ENCODE peak calls at places on chromosomes 7 and 10, in nine cellular contexts. One of them, this sample, is unnamed.

GRCh38 chr7:134431805-134432204 is 27.1 kb downstream of the AKR1B1 start:
- DNase-seq in pancreas: no peak
- DNase-seq in IMR-90: no peak
- DNase-seq in ascending aorta: no peak
- DNase-seq in A549: peak; percentile 49
- DNase-seq in endothelial cell of umbilical vein: no peak
- DNase-seq in tibial nerve: no peak
- DNase-seq in left lung: no peak
- DNase-seq in MM.1S: no peak
- DNase-seq in this sample: no peak

GRCh38 chr10:97540669-97541500 is 31.7 kb upstream of the ANKRD2 start:
- DNase-seq in pancreas: no peak
- DNase-seq in IMR-90: no peak
- DNase-seq in ascending aorta: no peak
- DNase-seq in A549: no peak
- DNase-seq in endothelial cell of umbilical vein: no peak
- DNase-seq in tibial nerve: no peak
- DNase-seq in left lung: no peak
- DNase-seq in MM.1S: no peak
- DNase-seq in this sample: no peak

GRCh38 chr10:123561145-123561448 is 105.1 kb upstream of the GPR26 start:
- DNase-seq in pancreas: no peak
- DNase-seq in IMR-90: no peak
- DNase-seq in ascending aorta: no peak
- DNase-seq in A549: no peak
- DNase-seq in endothelial cell of umbilical vein: no peak
- DNase-seq in tibial nerve: no peak
- DNase-seq in left lung: no peak
- DNase-seq in MM.1S: no peak
- DNase-seq in this sample: peak; percentile 61

GRCh38 chr10:61633665-61634064 is 29.1 kb upstream of the CABCOCO1 start:
- DNase-seq in pancreas: no peak
- DNase-seq in IMR-90: peak; percentile 68
- DNase-seq in ascending aorta: no peak
- DNase-seq in A549: no peak
- DNase-seq in endothelial cell of umbilical vein: peak; percentile 85
- DNase-seq in tibial nerve: no peak
- DNase-seq in left lung: no peak
- DNase-seq in MM.1S: no peak
- DNase-seq in this sample: no peak

GRCh38 chr7:102439963-102440795 is 6.8 kb downstream of the ORAI2 start:
- DNase-seq in pancreas: peak; percentile 33
- DNase-seq in IMR-90: peak; percentile 79
- DNase-seq in ascending aorta: no peak
- DNase-seq in A549: peak; percentile 70
- DNase-seq in endothelial cell of umbilical vein: peak; percentile 93
- DNase-seq in tibial nerve: no peak
- DNase-seq in left lung: no peak
- DNase-seq in MM.1S: no peak
- DNase-seq in this sample: no peak

GRCh38 chr7:140607441-140607989 is 33.1 kb downstream of the DENND2A start:
- DNase-seq in pancreas: no peak
- DNase-seq in IMR-90: peak; percentile 91
- DNase-seq in ascending aorta: no peak
- DNase-seq in A549: no peak
- DNase-seq in endothelial cell of umbilical vein: no peak
- DNase-seq in tibial nerve: peak; percentile 63
- DNase-seq in left lung: no peak
- DNase-seq in MM.1S: no peak
- DNase-seq in this sample: no peak

GRCh38 chr10:78754269-78755074 is 314.3 kb upstream of the ZMIZ1 start:
- DNase-seq in pancreas: no peak
- DNase-seq in IMR-90: peak; percentile 90
- DNase-seq in ascending aorta: no peak
- DNase-seq in A549: no peak
- DNase-seq in endothelial cell of umbilical vein: peak; percentile 81
- DNase-seq in tibial nerve: no peak
- DNase-seq in left lung: no peak
- DNase-seq in MM.1S: no peak
- DNase-seq in this sample: no peak

GRCh38 chr10:34121974-34122282 is 693.2 kb downstream of the PARD3 start:
- DNase-seq in pancreas: no peak
- DNase-seq in IMR-90: peak; percentile 71
- DNase-seq in ascending aorta: no peak
- DNase-seq in A549: no peak
- DNase-seq in endothelial cell of umbilical vein: peak; percentile 98
- DNase-seq in tibial nerve: no peak
- DNase-seq in left lung: no peak
- DNase-seq in MM.1S: no peak
- DNase-seq in this sample: no peak

GRCh38 chr10:120266037-120266436 is 191.0 kb upstream of the PLPP4 start:
- DNase-seq in pancreas: no peak
- DNase-seq in IMR-90: no peak
- DNase-seq in ascending aorta: no peak
- DNase-seq in A549: no peak
- DNase-seq in endothelial cell of umbilical vein: no peak
- DNase-seq in tibial nerve: no peak
- DNase-seq in left lung: no peak
- DNase-seq in MM.1S: no peak
- DNase-seq in this sample: no peak

GRCh38 chr7:111595780-111596179 is 33.5 kb upstream of the IMMP2L start:
- DNase-seq in pancreas: no peak
- DNase-seq in IMR-90: no peak
- DNase-seq in ascending aorta: no peak
- DNase-seq in A549: no peak
- DNase-seq in endothelial cell of umbilical vein: no peak
- DNase-seq in tibial nerve: no peak
- DNase-seq in left lung: no peak
- DNase-seq in MM.1S: no peak
- DNase-seq in this sample: no peak

GRCh38 chr10:102596506-102596971 is 47.7 kb upstream of the TRIM8 start:
- DNase-seq in pancreas: no peak
- DNase-seq in IMR-90: peak; percentile 62
- DNase-seq in ascending aorta: no peak
- DNase-seq in A549: peak; percentile 66
- DNase-seq in endothelial cell of umbilical vein: peak; percentile 74
- DNase-seq in tibial nerve: no peak
- DNase-seq in left lung: no peak
- DNase-seq in MM.1S: peak; percentile 41
- DNase-seq in this sample: no peak

GRCh38 chr10:102597131-102597891 is 47.0 kb upstream of the TRIM8 start:
- DNase-seq in pancreas: no peak
- DNase-seq in IMR-90: no peak
- DNase-seq in ascending aorta: no peak
- DNase-seq in A549: no peak
- DNase-seq in endothelial cell of umbilical vein: peak; percentile 53
- DNase-seq in tibial nerve: no peak
- DNase-seq in left lung: no peak
- DNase-seq in MM.1S: no peak
- DNase-seq in this sample: no peak

GRCh38 chr10:102595293-102595692 is 49.0 kb upstream of the TRIM8 start:
- DNase-seq in pancreas: no peak
- DNase-seq in IMR-90: no peak
- DNase-seq in ascending aorta: no peak
- DNase-seq in A549: no peak
- DNase-seq in endothelial cell of umbilical vein: peak; percentile 39
- DNase-seq in tibial nerve: no peak
- DNase-seq in left lung: no peak
- DNase-seq in MM.1S: no peak
- DNase-seq in this sample: no peak

GRCh38 chr10:102593804-102594079 is 50.5 kb upstream of the TRIM8 start:
- DNase-seq in pancreas: no peak
- DNase-seq in IMR-90: no peak
- DNase-seq in ascending aorta: no peak
- DNase-seq in A549: no peak
- DNase-seq in endothelial cell of umbilical vein: no peak
- DNase-seq in tibial nerve: no peak
- DNase-seq in left lung: no peak
- DNase-seq in MM.1S: no peak
- DNase-seq in this sample: no peak

DNA sequence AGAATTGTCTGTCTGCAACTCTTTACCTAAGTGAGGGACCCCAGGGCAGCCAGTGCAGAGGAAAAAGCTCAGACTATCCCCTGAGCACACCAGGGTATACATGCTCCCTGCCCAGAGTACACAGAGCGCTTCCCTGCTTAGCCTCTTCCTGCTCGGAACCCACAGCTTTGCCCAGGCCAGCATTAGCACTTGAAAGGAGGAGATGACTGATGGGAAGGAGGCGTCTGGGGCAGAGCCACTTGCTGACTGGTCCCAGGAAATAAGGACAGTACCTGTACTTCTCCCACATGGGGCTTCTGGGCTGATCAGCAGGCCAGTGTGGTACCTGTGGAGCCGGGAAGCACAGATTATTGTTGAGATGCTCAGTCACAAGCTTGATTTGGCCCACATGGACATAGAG is 48.4 kb upstream of the TRIM8 start:
- DNase-seq in pancreas: no peak
- DNase-seq in IMR-90: no peak
- DNase-seq in ascending aorta: no peak
- DNase-seq in A549: no peak
- DNase-seq in endothelial cell of umbilical vein: no peak
- DNase-seq in tibial nerve: no peak
- DNase-seq in left lung: no peak
- DNase-seq in MM.1S: no peak
- DNase-seq in this sample: no peak
- H3K4me1 ChIP-seq in pancreas: peaks cover 4% of the 10 kb centered on the region
- H3K4me1 ChIP-seq in IMR-90: peaks cover 24% of the 10 kb centered on the region
- H3K4me1 ChIP-seq in ascending aorta: peaks cover 13% of the 10 kb centered on the region
- H3K4me1 ChIP-seq in A549: peaks cover 3% of the 10 kb centered on the region
- H3K4me1 ChIP-seq in endothelial cell of umbilical vein: peaks cover 58% of the 10 kb centered on the region
- H3K4me1 ChIP-seq in tibial nerve: peaks cover 38% of the 10 kb centered on the region
- H3K4me1 ChIP-seq in left lung: peaks cover 51% of the 10 kb centered on the region
- H3K4me1 ChIP-seq in MM.1S: no peaks in the 10 kb centered on the region
- H3K4me1 ChIP-seq in this sample: peaks cover 41% of the 10 kb centered on the region

GRCh38 chr10:52525761-52526160 is 211.7 kb downstream of the DKK1 start:
- DNase-seq in pancreas: no peak
- DNase-seq in IMR-90: peak; percentile 73
- DNase-seq in ascending aorta: no peak
- DNase-seq in A549: peak; percentile 34
- DNase-seq in endothelial cell of umbilical vein: peak; percentile 29
- DNase-seq in tibial nerve: no peak
- DNase-seq in left lung: no peak
- DNase-seq in MM.1S: no peak
- DNase-seq in this sample: no peak
- H3K4me1 ChIP-seq in pancreas: no peaks in the 10 kb centered on the region
- H3K4me1 ChIP-seq in IMR-90: peaks cover 4% of the 10 kb centered on the region
- H3K4me1 ChIP-seq in ascending aorta: no peaks in the 10 kb centered on the region
- H3K4me1 ChIP-seq in A549: peaks cover 20% of the 10 kb centered on the region
- H3K4me1 ChIP-seq in endothelial cell of umbilical vein: peaks cover 13% of the 10 kb centered on the region
- H3K4me1 ChIP-seq in tibial nerve: no peaks in the 10 kb centered on the region
- H3K4me1 ChIP-seq in left lung: no peaks in the 10 kb centered on the region
- H3K4me1 ChIP-seq in MM.1S: no peaks in the 10 kb centered on the region
- H3K4me1 ChIP-seq in this sample: no peaks in the 10 kb centered on the region

GRCh38 chr10:3469639-3470020 is 297.0 kb upstream of the PITRM1 start:
- DNase-seq in pancreas: no peak
- DNase-seq in IMR-90: no peak
- DNase-seq in ascending aorta: no peak
- DNase-seq in A549: no peak
- DNase-seq in endothelial cell of umbilical vein: no peak
- DNase-seq in tibial nerve: no peak
- DNase-seq in left lung: no peak
- DNase-seq in MM.1S: no peak
- DNase-seq in this sample: no peak

GRCh38 chr10:3465406-3465891 is 292.9 kb upstream of the PITRM1 start:
- DNase-seq in pancreas: no peak
- DNase-seq in IMR-90: peak; percentile 15
- DNase-seq in ascending aorta: no peak
- DNase-seq in A549: no peak
- DNase-seq in endothelial cell of umbilical vein: peak; percentile 63
- DNase-seq in tibial nerve: no peak
- DNase-seq in left lung: peak; percentile 73
- DNase-seq in MM.1S: no peak
- DNase-seq in this sample: no peak

GRCh38 chr10:3468919-3469638 is 296.5 kb upstream of the PITRM1 start:
- DNase-seq in pancreas: peak; percentile 47
- DNase-seq in IMR-90: peak; percentile 96
- DNase-seq in ascending aorta: no peak
- DNase-seq in A549: peak; percentile 79
- DNase-seq in endothelial cell of umbilical vein: peak; percentile 75
- DNase-seq in tibial nerve: no peak
- DNase-seq in left lung: peak; percentile 76
- DNase-seq in MM.1S: peak; percentile 22
- DNase-seq in this sample: peak; percentile 83

GRCh38 chr10:3464760-3465405 is 292.3 kb upstream of the PITRM1 start:
- DNase-seq in pancreas: no peak
- DNase-seq in IMR-90: peak; percentile 17
- DNase-seq in ascending aorta: no peak
- DNase-seq in A549: no peak
- DNase-seq in endothelial cell of umbilical vein: no peak
- DNase-seq in tibial nerve: no peak
- DNase-seq in left lung: no peak
- DNase-seq in MM.1S: no peak
- DNase-seq in this sample: no peak

GRCh38 chr10:3467052-3467906 is 294.7 kb upstream of the PITRM1 start:
- DNase-seq in pancreas: peak; percentile 50
- DNase-seq in IMR-90: peak; percentile 93
- DNase-seq in ascending aorta: peak; percentile 39
- DNase-seq in A549: peak; percentile 98
- DNase-seq in endothelial cell of umbilical vein: peak; percentile 99
- DNase-seq in tibial nerve: peak; percentile 77
- DNase-seq in left lung: peak; percentile 85
- DNase-seq in MM.1S: no peak
- DNase-seq in this sample: peak; percentile 96
- H3K4me1 ChIP-seq in pancreas: peaks cover 6% of the 10 kb centered on the region
- H3K4me1 ChIP-seq in IMR-90: peaks cover 22% of the 10 kb centered on the region
- H3K4me1 ChIP-seq in ascending aorta: no peaks in the 10 kb centered on the region
- H3K4me1 ChIP-seq in A549: peaks cover 47% of the 10 kb centered on the region
- H3K4me1 ChIP-seq in endothelial cell of umbilical vein: peaks cover 44% of the 10 kb centered on the region
- H3K4me1 ChIP-seq in tibial nerve: peaks cover 54% of the 10 kb centered on the region
- H3K4me1 ChIP-seq in left lung: peaks cover 72% of the 10 kb centered on the region
- H3K4me1 ChIP-seq in MM.1S: peaks cover 18% of the 10 kb centered on the region
- H3K4me1 ChIP-seq in this sample: peaks cover 76% of the 10 kb centered on the region

DNA sequence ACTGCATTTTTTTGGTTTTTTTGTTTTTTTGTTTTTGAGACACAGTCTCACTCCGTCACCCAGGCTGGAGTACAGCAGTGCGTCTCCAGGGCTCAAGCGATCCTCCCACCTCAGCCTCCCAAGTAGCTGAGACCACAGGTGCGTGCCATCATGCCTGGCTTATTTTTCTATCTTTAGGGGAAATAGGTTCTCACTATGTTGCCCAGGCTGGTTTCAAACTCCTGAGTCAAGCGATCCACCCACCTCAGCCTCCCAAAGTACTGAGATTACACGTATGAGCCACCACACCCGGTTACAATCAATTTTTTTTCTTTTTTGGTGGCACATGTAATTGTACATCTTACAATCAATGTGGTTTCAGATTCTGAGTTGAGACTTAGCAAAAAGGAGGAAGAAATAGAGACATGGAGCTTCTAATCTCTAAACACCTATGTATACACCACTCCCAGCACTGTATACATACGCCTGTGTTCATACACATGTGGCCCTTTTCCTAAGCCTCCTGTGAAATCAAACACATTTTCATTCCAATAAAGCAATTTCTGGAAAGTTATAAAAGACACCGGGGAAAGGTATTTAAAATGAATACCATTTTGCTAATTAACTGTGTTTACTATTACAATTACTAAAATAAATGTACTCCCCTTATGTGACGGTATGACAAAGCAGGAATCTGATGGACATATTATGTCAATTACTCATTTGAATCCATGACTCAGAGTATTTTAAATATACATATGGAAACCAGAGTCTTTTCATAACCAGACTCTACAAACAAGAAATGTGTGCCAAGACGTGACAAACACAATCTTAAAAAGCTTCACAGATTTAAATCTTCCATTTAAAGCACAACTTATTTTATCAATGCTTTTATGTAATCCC is 40.9 kb downstream of the SMURF1 start:
- DNase-seq in pancreas: no peak
- DNase-seq in IMR-90: peak; percentile 92
- DNase-seq in ascending aorta: no peak
- DNase-seq in A549: peak; percentile 50
- DNase-seq in endothelial cell of umbilical vein: peak; percentile 56
- DNase-seq in tibial nerve: no peak
- DNase-seq in left lung: no peak
- DNase-seq in MM.1S: no peak
- DNase-seq in this sample: no peak
- H3K4me1 ChIP-seq in pancreas: peaks cover 37% of the 10 kb centered on the region
- H3K4me1 ChIP-seq in IMR-90: peaks cover 25% of the 10 kb centered on the region
- H3K4me1 ChIP-seq in ascending aorta: peaks cover 14% of the 10 kb centered on the region
- H3K4me1 ChIP-seq in A549: peaks cover 99% of the 10 kb centered on the region
- H3K4me1 ChIP-seq in endothelial cell of umbilical vein: peaks cover 33% of the 10 kb centered on the region
- H3K4me1 ChIP-seq in tibial nerve: peaks cover 32% of the 10 kb centered on the region
- H3K4me1 ChIP-seq in left lung: peaks cover 30% of the 10 kb centered on the region
- H3K4me1 ChIP-seq in MM.1S: no peaks in the 10 kb centered on the region
- H3K4me1 ChIP-seq in this sample: peaks cover 51% of the 10 kb centered on the region